ENCODE peak calls at places on chromosomes 1 and 21, in eight cellular contexts. One of them, this sample, is unnamed.

GRCh38 chr1:205666372-205667166 is 13.7 kb downstream of the SLC45A3 start:
- DNase-seq in brain microvascular endothelial cell: no peak
- DNase-seq in stomach: peak; percentile 52
- DNase-seq in uterus: no peak
- DNase-seq in progenitor cell of endocrine pancreas: no peak
- DNase-seq in WTC11: no peak
- DNase-seq in AG04450: no peak
- DNase-seq in ovary: no peak
- DNase-seq in this sample: no peak

GRCh38 chr1:55503663-55504305 is 288.6 kb upstream of the USP24 start:
- DNase-seq in brain microvascular endothelial cell: no peak
- DNase-seq in uterus: no peak
- DNase-seq in WTC11: no peak
- DNase-seq in AG04450: peak; percentile 70
- DNase-seq in ovary: no peak
- DNase-seq in progenitor cell of endocrine pancreas: no peak
- DNase-seq in stomach: no peak
- DNase-seq in this sample: no peak

GRCh38 chr21:39071623-39072214 is 111.5 kb downstream of the PSMG1 start:
- DNase-seq in brain microvascular endothelial cell: peak; percentile 29
- DNase-seq in stomach: no peak
- DNase-seq in uterus: no peak
- DNase-seq in WTC11: no peak
- DNase-seq in AG04450: peak; percentile 74
- DNase-seq in ovary: no peak
- DNase-seq in progenitor cell of endocrine pancreas: no peak
- DNase-seq in this sample: no peak

GRCh38 chr1:155893389-155894142 is 17.6 kb downstream of the RIT1 start:
- DNase-seq in uterus: peak; percentile 40
- DNase-seq in ovary: no peak
- DNase-seq in progenitor cell of endocrine pancreas: no peak
- DNase-seq in brain microvascular endothelial cell: peak; percentile 84
- DNase-seq in WTC11: no peak
- DNase-seq in stomach: no peak
- DNase-seq in AG04450: peak; percentile 49
- DNase-seq in this sample: no peak

GRCh38 chr1:36142121-36142520 is 7.2 kb downstream of the TRAPPC3 start:
- DNase-seq in stomach: no peak
- DNase-seq in AG04450: no peak
- DNase-seq in ovary: no peak
- DNase-seq in uterus: no peak
- DNase-seq in brain microvascular endothelial cell: no peak
- DNase-seq in WTC11: no peak
- DNase-seq in progenitor cell of endocrine pancreas: no peak
- DNase-seq in this sample: no peak

GRCh38 chr1:104132386-104132973 is 382.8 kb downstream of the AMY1C start:
- DNase-seq in stomach: no peak
- DNase-seq in WTC11: no peak
- DNase-seq in progenitor cell of endocrine pancreas: no peak
- DNase-seq in ovary: no peak
- DNase-seq in AG04450: no peak
- DNase-seq in brain microvascular endothelial cell: no peak
- DNase-seq in uterus: no peak
- DNase-seq in this sample: no peak

GRCh38 chr1:161227196-161227871 is 1.5 kb downstream of the TOMM40L start:
- DNase-seq in WTC11: peak; percentile 87
- DNase-seq in progenitor cell of endocrine pancreas: peak; percentile 66
- DNase-seq in AG04450: no peak
- DNase-seq in stomach: peak; percentile 88
- DNase-seq in brain microvascular endothelial cell: peak; percentile 67
- DNase-seq in ovary: peak; percentile 90
- DNase-seq in uterus: peak; percentile 82
- DNase-seq in this sample: peak; percentile 80

GRCh38 chr1:173137116-173137515 is 70.0 kb downstream of the TNFSF4 start:
- DNase-seq in uterus: no peak
- DNase-seq in progenitor cell of endocrine pancreas: no peak
- DNase-seq in brain microvascular endothelial cell: peak; percentile 12
- DNase-seq in stomach: no peak
- DNase-seq in WTC11: no peak
- DNase-seq in AG04450: no peak
- DNase-seq in ovary: no peak
- DNase-seq in this sample: no peak

GRCh38 chr1:32903991-32904776 is 3.0 kb upstream of the TMEM54 start:
- DNase-seq in AG04450: no peak
- DNase-seq in brain microvascular endothelial cell: no peak
- DNase-seq in stomach: peak; percentile 87
- DNase-seq in WTC11: no peak
- DNase-seq in uterus: no peak
- DNase-seq in progenitor cell of endocrine pancreas: no peak
- DNase-seq in ovary: no peak
- DNase-seq in this sample: no peak

GRCh38 chr1:54424398-54424797 is 18.2 kb upstream of the SSBP3 start:
- DNase-seq in AG04450: no peak
- DNase-seq in uterus: no peak
- DNase-seq in ovary: no peak
- DNase-seq in progenitor cell of endocrine pancreas: no peak
- DNase-seq in stomach: no peak
- DNase-seq in WTC11: no peak
- DNase-seq in brain microvascular endothelial cell: no peak
- DNase-seq in this sample: no peak

GRCh38 chr1:84689514-84690396 is 506 bp downstream of the SSX2IP start:
- DNase-seq in uterus: peak; percentile 62
- DNase-seq in WTC11: peak; percentile 68
- DNase-seq in brain microvascular endothelial cell: peak; percentile 43
- DNase-seq in AG04450: no peak
- DNase-seq in ovary: peak; percentile 63
- DNase-seq in stomach: peak; percentile 58
- DNase-seq in progenitor cell of endocrine pancreas: no peak
- DNase-seq in this sample: peak; percentile 81

GRCh38 chr1:244461254-244462071 is at the start of gene CATSPERE:
- DNase-seq in brain microvascular endothelial cell: peak; percentile 76
- DNase-seq in ovary: peak; percentile 73
- DNase-seq in AG04450: peak; percentile 37
- DNase-seq in progenitor cell of endocrine pancreas: peak; percentile 78
- DNase-seq in WTC11: peak; percentile 89
- DNase-seq in uterus: peak; percentile 77
- DNase-seq in stomach: peak; percentile 93
- DNase-seq in this sample: peak; percentile 89

GRCh38 chr21:31872452-31873274 is at the start of gene HUNK:
- DNase-seq in ovary: peak; percentile 19
- DNase-seq in uterus: peak; percentile 42
- DNase-seq in AG04450: no peak
- DNase-seq in stomach: no peak
- DNase-seq in progenitor cell of endocrine pancreas: peak; percentile 80
- DNase-seq in brain microvascular endothelial cell: peak; percentile 1
- DNase-seq in WTC11: peak; percentile 79
- DNase-seq in this sample: peak; percentile 86

GRCh38 chr1:185400057-185400456 is 83.0 kb upstream of the IVNS1ABP start:
- DNase-seq in brain microvascular endothelial cell: peak; percentile 75
- DNase-seq in WTC11: no peak
- DNase-seq in ovary: no peak
- DNase-seq in uterus: no peak
- DNase-seq in AG04450: peak; percentile 24
- DNase-seq in stomach: no peak
- DNase-seq in progenitor cell of endocrine pancreas: no peak
- DNase-seq in this sample: no peak

GRCh38 chr1:212161231-212161781 is 123.9 kb upstream of the PPP2R5A start:
- DNase-seq in WTC11: no peak
- DNase-seq in ovary: no peak
- DNase-seq in stomach: no peak
- DNase-seq in AG04450: peak; percentile 29
- DNase-seq in progenitor cell of endocrine pancreas: no peak
- DNase-seq in brain microvascular endothelial cell: peak; percentile 84
- DNase-seq in uterus: no peak
- DNase-seq in this sample: no peak

GRCh38 chr1:43525995-43526394 is 4.7 kb upstream of the PTPRF start:
- DNase-seq in AG04450: no peak
- DNase-seq in WTC11: no peak
- DNase-seq in progenitor cell of endocrine pancreas: no peak
- DNase-seq in ovary: no peak
- DNase-seq in brain microvascular endothelial cell: peak; percentile 49
- DNase-seq in stomach: no peak
- DNase-seq in uterus: no peak
- DNase-seq in this sample: no peak

GRCh38 chr1:7334475-7335035 is 436.5 kb upstream of the VAMP3 start:
- DNase-seq in ovary: no peak
- DNase-seq in uterus: no peak
- DNase-seq in brain microvascular endothelial cell: peak; percentile 21
- DNase-seq in progenitor cell of endocrine pancreas: no peak
- DNase-seq in WTC11: no peak
- DNase-seq in stomach: no peak
- DNase-seq in AG04450: no peak
- DNase-seq in this sample: no peak

GRCh38 chr1:245500546-245500945 is 345.8 kb downstream of the KIF26B start:
- DNase-seq in stomach: no peak
- DNase-seq in uterus: no peak
- DNase-seq in brain microvascular endothelial cell: no peak
- DNase-seq in AG04450: peak; percentile 42
- DNase-seq in ovary: no peak
- DNase-seq in WTC11: no peak
- DNase-seq in progenitor cell of endocrine pancreas: no peak
- DNase-seq in this sample: no peak
- TF ChIP-seq CTCF in stomach: no peak
- TF ChIP-seq CTCF in uterus: no peak
- TF ChIP-seq CTCF in brain microvascular endothelial cell: peak; percentile 25
- TF ChIP-seq CTCF in AG04450: peak; percentile 9
- TF ChIP-seq CTCF in ovary: no peak
- TF ChIP-seq CTCF in WTC11: no peak
- TF ChIP-seq CTCF in progenitor cell of endocrine pancreas: no peak
- TF ChIP-seq CTCF in this sample: no peak

DNA sequence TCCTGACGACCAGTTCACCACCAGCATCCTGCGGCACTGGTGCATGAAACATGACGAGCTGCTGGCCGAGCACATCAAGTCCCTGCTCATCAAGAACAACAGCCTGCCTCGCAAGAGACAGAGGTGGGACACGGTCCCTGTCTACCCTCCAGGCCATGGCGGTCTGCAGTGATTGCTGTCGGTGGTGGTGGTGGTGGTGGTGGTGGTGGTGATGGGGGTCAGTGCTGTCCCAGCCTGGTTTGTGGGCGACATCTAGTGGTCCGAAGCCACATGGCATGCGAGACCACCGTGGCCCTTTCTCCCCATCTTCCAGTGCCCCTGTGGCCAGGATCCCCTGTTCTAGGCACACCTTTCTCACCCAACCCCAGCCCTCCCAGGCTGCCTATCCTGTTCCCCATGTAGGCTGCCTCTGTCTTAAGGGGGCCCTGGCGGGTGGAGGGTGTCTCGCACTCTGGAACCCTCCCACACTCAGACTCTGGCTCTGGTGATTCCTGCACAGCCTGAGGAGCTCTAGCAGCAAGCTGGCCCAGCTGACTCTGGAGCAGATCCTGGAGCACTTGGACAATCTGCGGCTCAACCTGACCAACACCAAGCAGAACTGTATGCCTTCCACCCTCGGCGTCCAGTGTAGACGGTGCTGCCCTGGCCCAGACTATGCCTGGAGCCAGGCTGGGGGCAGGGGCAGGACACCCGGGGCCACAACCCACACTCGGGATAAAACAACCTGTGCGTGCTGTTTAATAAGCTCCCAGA is 3.2 kb upstream of the SLC27A3 start:
- DNase-seq in stomach: no peak
- DNase-seq in WTC11: peak; percentile 82
- DNase-seq in ovary: no peak
- DNase-seq in uterus: peak; percentile 61
- DNase-seq in brain microvascular endothelial cell: no peak
- DNase-seq in progenitor cell of endocrine pancreas: peak; percentile 58
- DNase-seq in AG04450: no peak
- DNase-seq in this sample: no peak
- TF ChIP-seq CTCF in stomach: no peak
- TF ChIP-seq CTCF in WTC11: peak; percentile 63
- TF ChIP-seq CTCF in ovary: peak; percentile 24
- TF ChIP-seq CTCF in uterus: peak; percentile 71
- TF ChIP-seq CTCF in brain microvascular endothelial cell: peak; percentile 72
- TF ChIP-seq CTCF in progenitor cell of endocrine pancreas: peak; percentile 61
- TF ChIP-seq CTCF in AG04450: peak; percentile 48
- TF ChIP-seq CTCF in this sample: peak; percentile 74

DNA sequence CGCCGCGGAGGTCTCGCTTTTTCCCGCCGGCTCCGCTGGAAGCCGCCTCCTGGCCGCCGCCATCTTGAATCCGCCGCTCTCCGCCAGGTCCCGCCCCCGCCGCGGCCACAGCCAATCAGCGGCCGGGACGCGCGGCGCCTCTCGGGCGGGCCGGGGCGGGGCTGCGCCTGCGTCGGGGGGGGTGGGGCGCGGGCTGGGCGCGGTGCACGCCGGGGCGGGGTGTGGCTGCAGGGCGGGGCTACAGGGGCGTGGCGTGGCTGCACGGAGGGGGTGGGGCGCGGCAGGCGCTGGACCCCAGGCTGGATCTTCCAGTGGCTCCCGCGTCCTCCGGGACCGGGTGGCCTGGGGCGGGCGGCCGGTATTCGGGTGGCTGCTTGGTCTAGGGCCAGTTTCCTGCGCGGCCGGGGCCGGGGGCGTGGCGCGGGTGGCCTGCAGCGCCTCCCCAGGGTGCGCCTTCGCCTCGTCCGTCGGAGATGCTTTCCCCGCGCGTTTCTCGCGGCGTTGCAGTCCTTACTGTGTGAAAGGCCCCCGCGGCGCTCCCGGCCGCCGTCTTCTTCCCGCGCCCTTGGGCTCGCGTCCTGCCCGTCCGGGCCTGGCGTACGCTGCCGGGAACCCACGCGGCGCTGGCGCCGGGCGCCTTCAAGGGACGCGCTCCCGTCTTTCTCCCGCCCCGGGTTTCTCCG is 575 bp downstream of the PCNT start:
- DNase-seq in stomach: peak; percentile 90
- DNase-seq in AG04450: peak; percentile 21
- DNase-seq in WTC11: peak; percentile 85
- DNase-seq in uterus: peak; percentile 83
- DNase-seq in progenitor cell of endocrine pancreas: peak; percentile 75
- DNase-seq in brain microvascular endothelial cell: peak; percentile 53
- DNase-seq in ovary: peak; percentile 86
- DNase-seq in this sample: peak; percentile 91
- TF ChIP-seq CTCF in stomach: no peak
- TF ChIP-seq CTCF in AG04450: peak; percentile 10
- TF ChIP-seq CTCF in WTC11: no peak
- TF ChIP-seq CTCF in uterus: peak; percentile 27
- TF ChIP-seq CTCF in progenitor cell of endocrine pancreas: no peak
- TF ChIP-seq CTCF in brain microvascular endothelial cell: no peak
- TF ChIP-seq CTCF in ovary: no peak
- TF ChIP-seq CTCF in this sample: no peak

DNA sequence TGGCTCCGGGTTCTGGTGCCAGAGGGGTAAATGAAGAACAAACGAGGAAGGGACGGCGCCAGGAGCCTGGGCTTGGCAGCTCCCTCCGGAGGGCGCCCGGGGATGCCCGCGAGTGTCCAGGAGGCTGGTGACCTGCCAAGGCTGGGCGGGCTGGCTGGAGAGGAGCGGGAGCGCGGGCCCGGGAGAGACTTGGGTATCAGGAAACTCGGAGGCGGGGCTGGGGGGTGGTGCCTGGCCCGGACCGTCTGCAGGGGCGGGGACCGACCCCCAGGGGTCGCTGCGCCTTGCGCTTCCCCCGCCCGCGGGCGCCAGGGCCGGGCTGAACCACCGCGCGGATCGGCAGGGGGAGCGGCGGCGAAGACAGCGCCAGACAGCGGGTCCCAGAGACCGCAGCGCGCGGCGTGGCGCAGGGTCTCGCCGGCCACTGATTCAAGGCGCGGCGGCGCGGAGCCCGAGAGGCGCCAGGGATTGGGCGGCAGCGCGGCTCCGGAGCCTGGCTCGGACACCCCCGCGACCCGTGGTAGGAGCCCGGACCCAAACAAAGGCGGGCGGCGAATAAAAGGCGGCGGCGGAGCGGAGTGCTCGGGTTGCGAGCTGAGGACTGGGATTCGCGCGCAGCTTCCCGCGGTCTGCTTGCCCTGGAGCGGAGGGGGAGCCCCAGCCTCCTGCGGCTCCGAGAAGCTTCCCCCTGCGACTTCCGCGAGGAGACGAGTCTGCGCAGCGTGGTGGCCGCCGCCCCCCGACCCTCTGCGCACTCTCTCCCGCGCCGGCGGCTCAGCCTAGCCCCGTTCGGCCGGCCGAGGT is at the start of gene DISP3:
- DNase-seq in WTC11: peak; percentile 90
- DNase-seq in progenitor cell of endocrine pancreas: peak; percentile 79
- DNase-seq in stomach: peak; percentile 50
- DNase-seq in AG04450: no peak
- DNase-seq in brain microvascular endothelial cell: peak; percentile 40
- DNase-seq in uterus: no peak
- DNase-seq in ovary: peak; percentile 18
- DNase-seq in this sample: peak; percentile 88
- TF ChIP-seq CTCF in WTC11: peak; percentile 92
- TF ChIP-seq CTCF in progenitor cell of endocrine pancreas: peak; percentile 89
- TF ChIP-seq CTCF in stomach: no peak
- TF ChIP-seq CTCF in AG04450: peak; percentile 51
- TF ChIP-seq CTCF in brain microvascular endothelial cell: peak; percentile 56
- TF ChIP-seq CTCF in uterus: peak; percentile 33
- TF ChIP-seq CTCF in ovary: no peak
- TF ChIP-seq CTCF in this sample: peak; percentile 93

This sample was measured in type B pancreatic cell.